ENCODE peak calls at places on chromosomes 2 and 18, in six cellular contexts. C is body of pancreas, P is OCI-LY7, D is adrenal gland, L is hepatocyte, F is spleen. J is an unnamed sample.

GRCh38 chr18:62868645-62869044 is 153.3 kb downstream of the PHLPP1 start:
- DNase-seq in C (no peak), P (no peak), D (no peak), L (no peak), F (no peak), J (no peak)

GRCh38 chr18:61992285-61992684 is 99.5 kb upstream of the RNF152 start:
- DNase-seq in C (no peak), P (no peak), D (no peak), L (peak; percentile 41), F (no peak), J (no peak)

GRCh38 chr2:28545590-28546195 is 49.8 kb downstream of the PLB1 start:
- DNase-seq in C (no peak), P (no peak), D (no peak), L (no peak), F (no peak), J (no peak)

GRCh38 chr2:215660687-215661086 is 224.8 kb upstream of the FN1 start:
- DNase-seq in C (no peak), P (no peak), D (no peak), L (no peak), F (no peak), J (no peak)

GRCh38 chr18:76621184-76621583 is 126.1 kb upstream of the ZNF516 start:
- DNase-seq in C (no peak), P (no peak), D (no peak), L (peak; percentile 43), F (no peak), J (no peak)

GRCh38 chr2:164009801-164010337 is 274.1 kb upstream of the FIGN start:
- DNase-seq in C (no peak), P (no peak), D (no peak), L (no peak), F (no peak), J (no peak)

GRCh38 chr2:112272669-112273068 is 2.7 kb upstream of the ZC3H6 start:
- DNase-seq in C (no peak), P (no peak), D (no peak), L (no peak), F (no peak), J (no peak)

GRCh38 chr18:1513519-1513918 is 608.8 kb downstream of the ADCYAP1 start:
- DNase-seq in C (no peak), P (no peak), D (no peak), L (peak; percentile 38), F (no peak), J (no peak)

GRCh38 chr18:42937434-42937833 is 178.1 kb downstream of the RIT2 start:
- DNase-seq in C (no peak), P (no peak), D (no peak), L (no peak), F (no peak), J (no peak)

GRCh38 chr2:63881208-63881607 is 39.5 kb downstream of the UGP2 start:
- DNase-seq in C (no peak), P (no peak), D (no peak), L (no peak), F (no peak), J (no peak)

GRCh38 chr2:241703128-241703604 is 1.3 kb downstream of the ING5 start:
- DNase-seq in C (peak; percentile 44), P (no peak), D (no peak), L (no peak), F (no peak), J (no peak)

GRCh38 chr18:159037-159652 is 788 bp downstream of the USP14 start:
- DNase-seq in C (no peak), P (peak; percentile 20), D (no peak), L (peak; percentile 17), F (no peak), J (no peak)

GRCh38 chr2:159026170-159026569 is 57.7 kb downstream of the TANC1 start:
- DNase-seq in C (no peak), P (no peak), D (no peak), L (no peak), F (no peak), J (no peak)

GRCh38 chr18:77042583-77042982 is 90.0 kb downstream of the MBP start:
- DNase-seq in C (no peak), P (no peak), D (no peak), L (no peak), F (no peak), J (no peak)

GRCh38 chr18:47800192-47800591 is 130.3 kb downstream of the SMAD2 start:
- DNase-seq in C (no peak), P (no peak), D (no peak), L (no peak), F (no peak), J (no peak)

GRCh38 chr2:206031162-206031784 is 54.7 kb downstream of the INO80D start:
- DNase-seq in C (no peak), P (no peak), D (no peak), L (no peak), F (no peak), J (no peak)

GRCh38 chr2:205771666-205772065 is 89.4 kb downstream of the NRP2 start:
- DNase-seq in C (no peak), P (no peak), D (no peak), L (no peak), F (no peak), J (no peak)

GRCh38 chr2:38997784-38998183 is 108.1 kb downstream of the ARHGEF33 start:
- DNase-seq in C (no peak), P (no peak), D (no peak), L (peak; percentile 9), F (no peak), J (no peak)

GRCh38 chr2:113230531-113230930 is 48.2 kb downstream of the PAX8 start:
- DNase-seq in C (no peak), P (no peak), D (no peak), L (no peak), F (no peak), J (no peak)

GRCh38 chr2:222548997-222549396 is 106.9 kb downstream of the FARSB start:
- DNase-seq in C (no peak), P (no peak), D (no peak), L (no peak), F (no peak), J (no peak)

GRCh38 chr2:132547089-132547687 is 122.8 kb downstream of the LYPD1 start:
- DNase-seq in C (peak; percentile 84), P (peak; percentile 76), D (peak; percentile 71), L (peak; percentile 87), F (no peak), J (peak; percentile 68)

GRCh38 chr18:7663305-7664023 is 96.3 kb downstream of the PTPRM start:
- DNase-seq in C (no peak), P (no peak), D (no peak), L (no peak), F (no peak), J (no peak)

GRCh38 chr2:172710584-172711024 is 25.0 kb upstream of the RAPGEF4 start:
- DNase-seq in C (peak; percentile 33), P (peak; percentile 34), D (peak; percentile 22), L (peak; percentile 65), F (no peak), J (no peak)

GRCh38 chr2:16008856-16009255 is 68.5 kb downstream of the MYCN start:
- DNase-seq in C (no peak), P (no peak), D (no peak), L (no peak), F (no peak), J (no peak)

GRCh38 chr2:207469953-207470699 is 59.6 kb upstream of the CREB1 start:
- DNase-seq in C (no peak), P (no peak), D (no peak), L (no peak), F (no peak), J (no peak)

GRCh38 chr18:63774511-63774910 is 707 bp upstream of the SERPINB7 start:
- DNase-seq in C (no peak), P (no peak), D (no peak), L (no peak), F (no peak), J (no peak)

GRCh38 chr2:203400805-203401585 is 72.8 kb downstream of the ABI2 start:
- DNase-seq in C (no peak), P (no peak), D (no peak), L (no peak), F (no peak), J (no peak)

GRCh38 chr18:5195656-5196055 is 1.4 kb downstream of the AKAIN1 start:
- DNase-seq in C (no peak), P (no peak), D (no peak), L (no peak), F (no peak), J (no peak)

GRCh38 chr2:31504305-31504704 is 76.4 kb downstream of the SRD5A2 start:
- DNase-seq in C (no peak), P (no peak), D (no peak), L (peak; percentile 43), F (no peak), J (no peak)

GRCh38 chr2:39640107-39640506 is 25.6 kb upstream of the TMEM178A start:
- DNase-seq in C (no peak), P (no peak), D (peak; percentile 47), L (no peak), F (no peak), J (no peak)

GRCh38 chr2:1496394-1496821 is 83.1 kb downstream of the TPO start:
- DNase-seq in C (no peak), P (no peak), D (no peak), L (no peak), F (peak; percentile 59), J (no peak)
- H3K4me3 ChIP-seq in C (no peak overlapping the region), P (no peak overlapping the region), D (no peak overlapping the region), L (no peak overlapping the region), F (no peak overlapping the region), J (no peak overlapping the region)

GRCh38 chr2:151959203-151959602 is 131.0 kb upstream of the ARL5A start:
- DNase-seq in C (no peak), P (no peak), D (no peak), L (no peak), F (no peak), J (no peak)

GRCh38 chr2:151947524-151948165 is 119.4 kb upstream of the ARL5A start:
- DNase-seq in C (peak; percentile 28), P (no peak), D (peak; percentile 83), L (no peak), F (no peak), J (no peak)

GRCh38 chr2:151952691-151953456 is 124.7 kb upstream of the ARL5A start:
- DNase-seq in C (no peak), P (no peak), D (no peak), L (no peak), F (no peak), J (no peak)

DNA sequence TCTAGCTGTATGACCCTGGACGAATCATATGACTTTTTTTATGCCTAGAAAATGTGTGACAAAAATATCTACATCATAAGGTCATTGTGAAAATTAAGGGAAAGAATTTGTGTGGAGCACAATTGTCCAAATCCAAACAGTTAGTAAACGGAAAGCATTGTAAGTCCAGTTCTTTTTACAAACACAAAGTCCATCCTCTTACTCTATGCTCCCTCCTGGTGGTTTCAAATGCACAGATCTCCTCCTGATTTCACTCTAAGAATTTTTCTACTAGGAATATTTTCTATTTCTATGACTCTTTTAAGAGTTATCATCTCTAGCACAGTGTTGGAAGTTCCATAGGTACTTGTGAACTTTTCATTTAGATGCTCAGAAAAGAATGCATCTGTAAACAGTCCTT is 125.2 kb upstream of the ARL5A start:
- DNase-seq in C (no peak), P (no peak), D (no peak), L (no peak), F (no peak), J (no peak)
- TF ChIP-seq CTCF in C (no peak), P (no peak), D (no peak), L (no peak), F (no peak), J (no peak)

GRCh38 chr2:100987536-100987935 is 14.6 kb upstream of the RPL31 start:
- DNase-seq in C (no peak), P (no peak), D (no peak), L (no peak), F (no peak), J (no peak)
- H3K27ac ChIP-seq in C (no peak overlapping the region), P (no peak overlapping the region), D (no peak overlapping the region), L (no peak overlapping the region), F (no peak overlapping the region), J (no peak overlapping the region)

GRCh38 chr2:200814917-200815316 is 3.2 kb downstream of the BZW1 start:
- DNase-seq in C (no peak), P (no peak), D (no peak), L (no peak), F (no peak), J (no peak)
- H3K4me3 ChIP-seq in C (no peak overlapping the region), P (no peak overlapping the region), D (no peak overlapping the region), L (no peak overlapping the region), F (no peak overlapping the region), J (no peak overlapping the region)